ENCODE peak calls at places on chromosomes 13 and 19, in ten cellular contexts. One of them, this sample, is unnamed.

GRCh38 chr19:40533508-40533907 is 43.2 kb upstream of the SHKBP1 start:
- DNase-seq in tibial nerve: no peak
- DNase-seq in esophagus squamous epithelium: no peak
- DNase-seq in stomach: no peak
- DNase-seq in Peyer's patch: no peak
- DNase-seq in uterus: no peak
- DNase-seq in IMR-90: no peak
- DNase-seq in breast epithelium: no peak
- DNase-seq in A549: peak; percentile 80
- DNase-seq in testis: no peak
- DNase-seq in this sample: no peak

GRCh38 chr13:98405107-98405571 is 171.8 kb downstream of the STK24 start:
- DNase-seq in tibial nerve: no peak
- DNase-seq in esophagus squamous epithelium: no peak
- DNase-seq in stomach: no peak
- DNase-seq in Peyer's patch: no peak
- DNase-seq in uterus: no peak
- DNase-seq in IMR-90: no peak
- DNase-seq in breast epithelium: no peak
- DNase-seq in A549: no peak
- DNase-seq in testis: no peak
- DNase-seq in this sample: no peak

GRCh38 chr19:48415395-48415794 is 21.9 kb downstream of the GRIN2D start:
- DNase-seq in tibial nerve: peak; percentile 74
- DNase-seq in esophagus squamous epithelium: no peak
- DNase-seq in stomach: peak; percentile 78
- DNase-seq in Peyer's patch: peak; percentile 88
- DNase-seq in uterus: peak; percentile 50
- DNase-seq in IMR-90: peak; percentile 36
- DNase-seq in breast epithelium: peak; percentile 29
- DNase-seq in A549: no peak
- DNase-seq in testis: peak; percentile 86
- DNase-seq in this sample: peak; percentile 28

GRCh38 chr13:100521912-100522490 is 66.6 kb downstream of the GGACT start:
- DNase-seq in tibial nerve: no peak
- DNase-seq in esophagus squamous epithelium: no peak
- DNase-seq in stomach: no peak
- DNase-seq in Peyer's patch: no peak
- DNase-seq in uterus: no peak
- DNase-seq in IMR-90: no peak
- DNase-seq in breast epithelium: no peak
- DNase-seq in A549: no peak
- DNase-seq in testis: no peak
- DNase-seq in this sample: no peak

GRCh38 chr19:3506384-3507340 is 551 bp downstream of the FZR1 start:
- DNase-seq in tibial nerve: peak; percentile 12
- DNase-seq in esophagus squamous epithelium: peak; percentile 24
- DNase-seq in stomach: peak; percentile 30
- DNase-seq in Peyer's patch: no peak
- DNase-seq in uterus: peak; percentile 54
- DNase-seq in IMR-90: no peak
- DNase-seq in breast epithelium: peak; percentile 43
- DNase-seq in A549: no peak
- DNase-seq in testis: peak; percentile 39
- DNase-seq in this sample: peak; percentile 68

GRCh38 chr13:97278395-97279078 is 56.4 kb downstream of the MBNL2 start:
- DNase-seq in tibial nerve: no peak
- DNase-seq in esophagus squamous epithelium: no peak
- DNase-seq in stomach: no peak
- DNase-seq in Peyer's patch: no peak
- DNase-seq in uterus: no peak
- DNase-seq in IMR-90: no peak
- DNase-seq in breast epithelium: no peak
- DNase-seq in A549: no peak
- DNase-seq in testis: no peak
- DNase-seq in this sample: no peak

GRCh38 chr19:39759457-39760184 is 19.0 kb upstream of the LEUTX start:
- DNase-seq in tibial nerve: no peak
- DNase-seq in esophagus squamous epithelium: no peak
- DNase-seq in stomach: no peak
- DNase-seq in Peyer's patch: no peak
- DNase-seq in uterus: no peak
- DNase-seq in IMR-90: no peak
- DNase-seq in breast epithelium: no peak
- DNase-seq in A549: no peak
- DNase-seq in testis: no peak
- DNase-seq in this sample: no peak

GRCh38 chr13:109160887-109161669 is 531.7 kb downstream of the MYO16 start:
- DNase-seq in tibial nerve: no peak
- DNase-seq in esophagus squamous epithelium: no peak
- DNase-seq in stomach: no peak
- DNase-seq in Peyer's patch: no peak
- DNase-seq in uterus: no peak
- DNase-seq in IMR-90: no peak
- DNase-seq in breast epithelium: no peak
- DNase-seq in A549: no peak
- DNase-seq in testis: no peak
- DNase-seq in this sample: no peak

GRCh38 chr13:72166102-72166660 is 299.2 kb upstream of the DACH1 start:
- DNase-seq in tibial nerve: no peak
- DNase-seq in esophagus squamous epithelium: no peak
- DNase-seq in stomach: no peak
- DNase-seq in Peyer's patch: no peak
- DNase-seq in uterus: no peak
- DNase-seq in IMR-90: no peak
- DNase-seq in breast epithelium: no peak
- DNase-seq in A549: no peak
- DNase-seq in testis: no peak
- DNase-seq in this sample: no peak

GRCh38 chr19:48424694-48425219 is 21.0 kb upstream of the GRWD1 start:
- DNase-seq in tibial nerve: no peak
- DNase-seq in esophagus squamous epithelium: no peak
- DNase-seq in stomach: no peak
- DNase-seq in Peyer's patch: no peak
- DNase-seq in uterus: no peak
- DNase-seq in IMR-90: peak; percentile 72
- DNase-seq in breast epithelium: no peak
- DNase-seq in A549: peak; percentile 92
- DNase-seq in testis: no peak
- DNase-seq in this sample: no peak

GRCh38 chr13:106484755-106485193 is 50.7 kb downstream of the EFNB2 start:
- DNase-seq in tibial nerve: no peak
- DNase-seq in esophagus squamous epithelium: no peak
- DNase-seq in stomach: no peak
- DNase-seq in Peyer's patch: no peak
- DNase-seq in uterus: no peak
- DNase-seq in IMR-90: peak; percentile 28
- DNase-seq in breast epithelium: no peak
- DNase-seq in A549: no peak
- DNase-seq in testis: peak; percentile 64
- DNase-seq in this sample: no peak

GRCh38 chr13:39269004-39269403 is 230.7 kb downstream of the NHLRC3 start:
- DNase-seq in tibial nerve: no peak
- DNase-seq in esophagus squamous epithelium: no peak
- DNase-seq in stomach: no peak
- DNase-seq in Peyer's patch: no peak
- DNase-seq in uterus: no peak
- DNase-seq in IMR-90: no peak
- DNase-seq in breast epithelium: no peak
- DNase-seq in A549: no peak
- DNase-seq in testis: no peak
- DNase-seq in this sample: no peak

GRCh38 chr13:39274926-39275325 is 236.7 kb downstream of the NHLRC3 start:
- DNase-seq in tibial nerve: no peak
- DNase-seq in esophagus squamous epithelium: no peak
- DNase-seq in stomach: no peak
- DNase-seq in Peyer's patch: no peak
- DNase-seq in uterus: no peak
- DNase-seq in IMR-90: no peak
- DNase-seq in breast epithelium: no peak
- DNase-seq in A549: no peak
- DNase-seq in testis: no peak
- DNase-seq in this sample: no peak

GRCh38 chr13:39279077-39279476 is 240.8 kb downstream of the NHLRC3 start:
- DNase-seq in tibial nerve: no peak
- DNase-seq in esophagus squamous epithelium: no peak
- DNase-seq in stomach: no peak
- DNase-seq in Peyer's patch: no peak
- DNase-seq in uterus: no peak
- DNase-seq in IMR-90: no peak
- DNase-seq in breast epithelium: no peak
- DNase-seq in A549: no peak
- DNase-seq in testis: no peak
- DNase-seq in this sample: no peak

GRCh38 chr13:39269411-39269810 is 231.2 kb downstream of the NHLRC3 start:
- DNase-seq in tibial nerve: no peak
- DNase-seq in esophagus squamous epithelium: no peak
- DNase-seq in stomach: no peak
- DNase-seq in Peyer's patch: no peak
- DNase-seq in uterus: no peak
- DNase-seq in IMR-90: no peak
- DNase-seq in breast epithelium: no peak
- DNase-seq in A549: no peak
- DNase-seq in testis: no peak
- DNase-seq in this sample: no peak

DNA sequence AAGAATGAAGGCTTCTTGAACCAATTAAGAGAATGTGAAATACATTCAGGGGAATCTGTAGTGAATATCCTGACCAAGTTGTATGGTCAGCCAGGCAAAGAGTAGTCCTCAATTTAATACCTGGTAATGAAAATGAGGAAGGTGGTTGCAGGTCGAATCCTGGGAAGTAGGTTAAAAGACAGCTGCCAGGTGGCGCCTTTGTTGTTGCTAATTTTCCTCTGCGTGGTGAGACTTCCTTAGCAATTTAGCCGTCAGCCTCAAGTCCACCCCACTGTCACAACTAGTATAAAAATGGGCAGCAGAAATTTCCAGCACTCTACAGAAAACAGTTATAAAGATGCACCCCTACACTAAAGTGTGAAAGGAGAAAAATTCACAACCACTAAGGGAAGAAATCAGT is 235.7 kb downstream of the NHLRC3 start:
- DNase-seq in tibial nerve: no peak
- DNase-seq in esophagus squamous epithelium: no peak
- DNase-seq in stomach: peak; percentile 33
- DNase-seq in Peyer's patch: no peak
- DNase-seq in uterus: no peak
- DNase-seq in IMR-90: no peak
- DNase-seq in breast epithelium: no peak
- DNase-seq in A549: no peak
- DNase-seq in testis: no peak
- DNase-seq in this sample: no peak
- TF ChIP-seq POLR2A in tibial nerve: no peak
- TF ChIP-seq POLR2A in esophagus squamous epithelium: no peak
- TF ChIP-seq POLR2A in stomach: no peak
- TF ChIP-seq POLR2A in Peyer's patch: no peak
- TF ChIP-seq POLR2A in uterus: no peak
- TF ChIP-seq POLR2A in IMR-90: no peak
- TF ChIP-seq POLR2A in breast epithelium: no peak
- TF ChIP-seq POLR2A in A549: no peak
- TF ChIP-seq POLR2A in testis: no peak
- TF ChIP-seq POLR2A in this sample: no peak

GRCh38 chr13:26539738-26540292 is 17.7 kb upstream of the WASF3 start:
- DNase-seq in tibial nerve: no peak
- DNase-seq in esophagus squamous epithelium: no peak
- DNase-seq in stomach: no peak
- DNase-seq in Peyer's patch: no peak
- DNase-seq in uterus: no peak
- DNase-seq in IMR-90: no peak
- DNase-seq in breast epithelium: no peak
- DNase-seq in A549: no peak
- DNase-seq in testis: no peak
- DNase-seq in this sample: no peak

GRCh38 chr13:26540319-26540718 is 17.2 kb upstream of the WASF3 start:
- DNase-seq in tibial nerve: no peak
- DNase-seq in esophagus squamous epithelium: no peak
- DNase-seq in stomach: no peak
- DNase-seq in Peyer's patch: no peak
- DNase-seq in uterus: no peak
- DNase-seq in IMR-90: no peak
- DNase-seq in breast epithelium: no peak
- DNase-seq in A549: no peak
- DNase-seq in testis: no peak
- DNase-seq in this sample: no peak

GRCh38 chr13:26544707-26545106 is 12.8 kb upstream of the WASF3 start:
- DNase-seq in tibial nerve: no peak
- DNase-seq in esophagus squamous epithelium: no peak
- DNase-seq in stomach: no peak
- DNase-seq in Peyer's patch: no peak
- DNase-seq in uterus: no peak
- DNase-seq in IMR-90: no peak
- DNase-seq in breast epithelium: no peak
- DNase-seq in A549: no peak
- DNase-seq in testis: no peak
- DNase-seq in this sample: no peak

GRCh38 chr13:26541041-26541440 is 16.4 kb upstream of the WASF3 start:
- DNase-seq in tibial nerve: no peak
- DNase-seq in esophagus squamous epithelium: no peak
- DNase-seq in stomach: no peak
- DNase-seq in Peyer's patch: no peak
- DNase-seq in uterus: no peak
- DNase-seq in IMR-90: no peak
- DNase-seq in breast epithelium: no peak
- DNase-seq in A549: no peak
- DNase-seq in testis: no peak
- DNase-seq in this sample: no peak

GRCh38 chr13:26541678-26542553 is 15.6 kb upstream of the WASF3 start:
- DNase-seq in tibial nerve: no peak
- DNase-seq in esophagus squamous epithelium: no peak
- DNase-seq in stomach: no peak
- DNase-seq in Peyer's patch: no peak
- DNase-seq in uterus: no peak
- DNase-seq in IMR-90: no peak
- DNase-seq in breast epithelium: no peak
- DNase-seq in A549: no peak
- DNase-seq in testis: no peak
- DNase-seq in this sample: no peak
- TF ChIP-seq CTCF in tibial nerve: no peak
- TF ChIP-seq CTCF in esophagus squamous epithelium: no peak
- TF ChIP-seq CTCF in stomach: no peak
- TF ChIP-seq CTCF in Peyer's patch: no peak
- TF ChIP-seq CTCF in uterus: no peak
- TF ChIP-seq CTCF in IMR-90: no peak
- TF ChIP-seq CTCF in breast epithelium: no peak
- TF ChIP-seq CTCF in A549: no peak
- TF ChIP-seq CTCF in testis: no peak
- TF ChIP-seq CTCF in this sample: no peak

GRCh38 chr19:16135410-16136127 is 7.9 kb upstream of the HSH2D start:
- DNase-seq in tibial nerve: no peak
- DNase-seq in esophagus squamous epithelium: no peak
- DNase-seq in stomach: no peak
- DNase-seq in Peyer's patch: no peak
- DNase-seq in uterus: no peak
- DNase-seq in IMR-90: no peak
- DNase-seq in breast epithelium: no peak
- DNase-seq in A549: no peak
- DNase-seq in testis: no peak
- DNase-seq in this sample: no peak
- TF ChIP-seq POLR2A in tibial nerve: no peak
- TF ChIP-seq POLR2A in esophagus squamous epithelium: no peak
- TF ChIP-seq POLR2A in stomach: no peak
- TF ChIP-seq POLR2A in Peyer's patch: no peak
- TF ChIP-seq POLR2A in uterus: no peak
- TF ChIP-seq POLR2A in IMR-90: no peak
- TF ChIP-seq POLR2A in breast epithelium: no peak
- TF ChIP-seq POLR2A in A549: no peak
- TF ChIP-seq POLR2A in testis: no peak
- TF ChIP-seq POLR2A in this sample: no peak

GRCh38 chr13:30702006-30702405 is 33.3 kb upstream of the ALOX5AP start:
- DNase-seq in tibial nerve: no peak
- DNase-seq in esophagus squamous epithelium: no peak
- DNase-seq in stomach: no peak
- DNase-seq in Peyer's patch: no peak
- DNase-seq in uterus: no peak
- DNase-seq in IMR-90: no peak
- DNase-seq in breast epithelium: no peak
- DNase-seq in A549: no peak
- DNase-seq in testis: no peak
- DNase-seq in this sample: no peak
- TF ChIP-seq CTCF in tibial nerve: no peak
- TF ChIP-seq CTCF in esophagus squamous epithelium: no peak
- TF ChIP-seq CTCF in stomach: no peak
- TF ChIP-seq CTCF in Peyer's patch: no peak
- TF ChIP-seq CTCF in uterus: no peak
- TF ChIP-seq CTCF in IMR-90: no peak
- TF ChIP-seq CTCF in breast epithelium: no peak
- TF ChIP-seq CTCF in A549: no peak
- TF ChIP-seq CTCF in testis: no peak
- TF ChIP-seq CTCF in this sample: no peak